ENCODE peak calls at places on chromosome 9, in nine cellular contexts. V is activated CD4-positive, alpha-beta T cell treated with anti-CD3 and anti-CD28 coated beads, Interleukin-2, amount 10 ng/mL, durations not matched to agents 7 days and 5 days; R is globus pallidus; N is mammary epithelial cell; L is NCI-H2081; U is mesendoderm; H is T follicular helper cell; I is pancreas; X is HFFc6. E is an unnamed sample.
A peak's percentile ranks its signal among the peaks of the same experiment; 100 is the strongest.

GRCh38 chr9:108761530-108762347 is 94.0 kb downstream of the ACTL7B start:
- DNase-seq in N (peak; percentile 31), H (no peak), L (peak; percentile 48), U (peak; percentile 70), R (peak; percentile 71), I (peak; percentile 55), V (peak; percentile 49), X (peak; percentile 29), E (peak; percentile 60)

GRCh38 chr9:130042406-130042930 is 521 bp downstream of the FNBP1 start:
- DNase-seq in U (no peak), I (peak; percentile 31), R (no peak), L (peak; percentile 8), V (peak; percentile 14), N (no peak), X (no peak), H (no peak), E (no peak)

GRCh38 chr9:132946624-132947295 is 2.3 kb upstream of the TSC1 start:
- DNase-seq in L (no peak), V (no peak), H (no peak), I (no peak), U (peak; percentile 89), R (no peak), N (no peak), X (peak; percentile 32), E (no peak)

GRCh38 chr9:76891874-76892273 is 14.0 kb downstream of the PRUNE2 start:
- DNase-seq in V (no peak), I (no peak), U (no peak), X (no peak), R (no peak), L (no peak), H (no peak), N (no peak), E (no peak)

GRCh38 chr9:92508018-92508417 is 25.7 kb upstream of the ASPN start:
- DNase-seq in L (no peak), V (no peak), U (no peak), H (no peak), N (no peak), X (no peak), R (no peak), I (no peak), E (no peak)

GRCh38 chr9:13445123-13445522 is 165.6 kb upstream of the MPDZ start:
- DNase-seq in L (peak; percentile 73), H (no peak), V (no peak), I (no peak), R (peak; percentile 60), X (no peak), N (no peak), U (no peak), E (no peak)

GRCh38 chr9:2125909-2126308 is 110.8 kb downstream of the SMARCA2 start:
- DNase-seq in L (no peak), V (no peak), X (no peak), H (no peak), N (no peak), U (no peak), R (peak; percentile 24), I (no peak), E (no peak)

GRCh38 chr9:4281676-4282075 is 18.2 kb downstream of the GLIS3 start:
- DNase-seq in U (no peak), L (no peak), H (no peak), X (no peak), I (no peak), R (no peak), V (no peak), N (no peak), E (no peak)